ENCODE peak calls at places on chromosomes 5 and 9, in seven cellular contexts. One of them, this sample, is unnamed.

GRCh38 chr9:135516132-135516860 is 4.9 kb upstream of the LCN1 start:
- DNase-seq in IMR-90: no peak
- DNase-seq in A549: no peak
- DNase-seq in SK-N-SH: no peak
- DNase-seq in WTC11: no peak
- DNase-seq in K562: no peak
- DNase-seq in GM12878: no peak
- DNase-seq in this sample: no peak

GRCh38 chr5:62343428-62343827 is 37.4 kb downstream of the KIF2A start:
- DNase-seq in IMR-90: peak
- DNase-seq in A549: no peak
- DNase-seq in SK-N-SH: no peak
- DNase-seq in WTC11: no peak
- DNase-seq in K562: no peak
- DNase-seq in GM12878: no peak
- DNase-seq in this sample: no peak

GRCh38 chr5:113132579-113132978 is 156.0 kb downstream of the DCP2 start:
- DNase-seq in IMR-90: no peak
- DNase-seq in A549: no peak
- DNase-seq in SK-N-SH: no peak
- DNase-seq in WTC11: no peak
- DNase-seq in K562: no peak
- DNase-seq in GM12878: no peak
- DNase-seq in this sample: no peak

GRCh38 chr9:109068764-109069163 is 51.0 kb downstream of the TMEM245 start:
- DNase-seq in IMR-90: no peak
- DNase-seq in A549: no peak
- DNase-seq in SK-N-SH: no peak
- DNase-seq in WTC11: no peak
- DNase-seq in K562: no peak
- DNase-seq in GM12878: no peak
- DNase-seq in this sample: no peak

GRCh38 chr9:92808726-92809451 is 44.3 kb upstream of the BICD2 start:
- DNase-seq in IMR-90: peak
- DNase-seq in A549: peak
- DNase-seq in SK-N-SH: peak
- DNase-seq in WTC11: peak
- DNase-seq in K562: peak
- DNase-seq in GM12878: no peak
- DNase-seq in this sample: peak

GRCh38 chr9:82797539-82797938 is 265.4 kb downstream of the RASEF start:
- DNase-seq in IMR-90: no peak
- DNase-seq in A549: no peak
- DNase-seq in SK-N-SH: no peak
- DNase-seq in WTC11: no peak
- DNase-seq in K562: no peak
- DNase-seq in GM12878: no peak
- DNase-seq in this sample: no peak

GRCh38 chr9:119224431-119224830 is 144.8 kb downstream of the BRINP1 start:
- DNase-seq in IMR-90: no peak
- DNase-seq in A549: no peak
- DNase-seq in SK-N-SH: no peak
- DNase-seq in WTC11: no peak
- DNase-seq in K562: no peak
- DNase-seq in GM12878: no peak
- DNase-seq in this sample: no peak

GRCh38 chr5:111930905-111931461 is 174.0 kb upstream of the NREP start:
- DNase-seq in IMR-90: peak
- DNase-seq in A549: no peak
- DNase-seq in SK-N-SH: no peak
- DNase-seq in WTC11: no peak
- DNase-seq in K562: no peak
- DNase-seq in GM12878: no peak
- DNase-seq in this sample: no peak

GRCh38 chr9:106947097-106947496 is 84.1 kb downstream of the ZNF462 start:
- DNase-seq in IMR-90: peak
- DNase-seq in A549: no peak
- DNase-seq in SK-N-SH: no peak
- DNase-seq in WTC11: no peak
- DNase-seq in K562: no peak
- DNase-seq in GM12878: no peak
- DNase-seq in this sample: no peak

GRCh38 chr5:140595538-140595937 is 30.9 kb downstream of the SLC35A4 start:
- DNase-seq in IMR-90: no peak
- DNase-seq in A549: no peak
- DNase-seq in SK-N-SH: no peak
- DNase-seq in WTC11: no peak
- DNase-seq in K562: no peak
- DNase-seq in GM12878: no peak
- DNase-seq in this sample: no peak

GRCh38 chr5:21807953-21808352 is 1045.2 kb downstream of the CDH12 start:
- DNase-seq in IMR-90: peak
- DNase-seq in A549: no peak
- DNase-seq in SK-N-SH: no peak
- DNase-seq in WTC11: no peak
- DNase-seq in K562: no peak
- DNase-seq in GM12878: no peak
- DNase-seq in this sample: no peak

GRCh38 chr9:131836021-131836420 is 96.1 kb upstream of the RAPGEF1 start:
- DNase-seq in IMR-90: no peak
- DNase-seq in A549: no peak
- DNase-seq in SK-N-SH: no peak
- DNase-seq in WTC11: no peak
- DNase-seq in K562: no peak
- DNase-seq in GM12878: no peak
- DNase-seq in this sample: no peak

GRCh38 chr9:124217839-124218437 is 39.8 kb upstream of the NEK6 start:
- DNase-seq in IMR-90: no peak
- DNase-seq in A549: no peak
- DNase-seq in SK-N-SH: no peak
- DNase-seq in WTC11: no peak
- DNase-seq in K562: no peak
- DNase-seq in GM12878: no peak
- DNase-seq in this sample: no peak

GRCh38 chr9:77816641-77817341 is 168.7 kb upstream of the GNA14 start:
- DNase-seq in IMR-90: peak
- DNase-seq in A549: no peak
- DNase-seq in SK-N-SH: no peak
- DNase-seq in WTC11: no peak
- DNase-seq in K562: no peak
- DNase-seq in GM12878: no peak
- DNase-seq in this sample: no peak

GRCh38 chr9:93111001-93111370 is 15.0 kb downstream of the CARD19 start:
- DNase-seq in IMR-90: no peak
- DNase-seq in A549: no peak
- DNase-seq in SK-N-SH: no peak
- DNase-seq in WTC11: no peak
- DNase-seq in K562: no peak
- DNase-seq in GM12878: no peak
- DNase-seq in this sample: no peak

GRCh38 chr9:75907863-75908262 is 17.4 kb downstream of the PCSK5 start:
- DNase-seq in IMR-90: no peak
- DNase-seq in A549: peak
- DNase-seq in SK-N-SH: no peak
- DNase-seq in WTC11: no peak
- DNase-seq in K562: no peak
- DNase-seq in GM12878: no peak
- DNase-seq in this sample: no peak

GRCh38 chr5:81750308-81751008 is 439 bp downstream of the SSBP2 start:
- DNase-seq in IMR-90: no peak
- DNase-seq in A549: no peak
- DNase-seq in SK-N-SH: peak
- DNase-seq in WTC11: no peak
- DNase-seq in K562: peak
- DNase-seq in GM12878: no peak
- DNase-seq in this sample: no peak

GRCh38 chr9:120187758-120188157 is 392.2 kb downstream of the CDK5RAP2 start:
- DNase-seq in IMR-90: no peak
- DNase-seq in A549: no peak
- DNase-seq in SK-N-SH: no peak
- DNase-seq in WTC11: no peak
- DNase-seq in K562: peak
- DNase-seq in GM12878: no peak
- DNase-seq in this sample: no peak

GRCh38 chr9:121689461-121690157 is 38.2 kb downstream of the DAB2IP start:
- DNase-seq in IMR-90: no peak
- DNase-seq in A549: no peak
- DNase-seq in SK-N-SH: no peak
- DNase-seq in WTC11: no peak
- DNase-seq in K562: no peak
- DNase-seq in GM12878: no peak
- DNase-seq in this sample: no peak

GRCh38 chr9:112790231-112790774 is 39.7 kb downstream of the SNX30 start:
- DNase-seq in IMR-90: no peak
- DNase-seq in A549: no peak
- DNase-seq in SK-N-SH: no peak
- DNase-seq in WTC11: no peak
- DNase-seq in K562: no peak
- DNase-seq in GM12878: no peak
- DNase-seq in this sample: no peak

GRCh38 chr5:87231037-87231808 is 36.5 kb upstream of the RASA1 start:
- DNase-seq in IMR-90: no peak
- DNase-seq in A549: no peak
- DNase-seq in SK-N-SH: no peak
- DNase-seq in WTC11: no peak
- DNase-seq in K562: no peak
- DNase-seq in GM12878: peak
- DNase-seq in this sample: no peak

DNA sequence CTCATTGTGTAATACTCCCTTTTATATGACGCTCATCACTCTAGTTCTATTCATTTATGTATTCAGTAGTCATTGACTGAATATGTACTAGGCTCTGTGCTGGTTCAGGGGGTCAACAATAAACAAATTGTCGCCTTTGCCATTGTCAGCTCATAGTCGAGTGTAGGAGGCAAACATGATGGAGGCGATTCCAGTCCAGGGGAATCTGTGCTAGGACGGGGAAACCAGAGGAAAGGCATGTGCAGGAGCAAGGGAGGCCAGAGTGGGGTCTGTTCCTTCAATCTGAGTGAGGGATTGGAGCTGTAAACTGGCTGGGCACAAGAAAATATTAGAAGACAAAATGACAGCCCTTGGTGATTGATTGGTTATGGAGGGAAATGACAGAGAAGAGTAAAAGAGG is 83.9 kb downstream of the ANGPTL2 start:
- DNase-seq in IMR-90: no peak
- DNase-seq in A549: no peak
- DNase-seq in SK-N-SH: no peak
- DNase-seq in WTC11: no peak
- DNase-seq in K562: no peak
- DNase-seq in GM12878: no peak
- DNase-seq in this sample: no peak
- TF ChIP-seq USF2 in IMR-90: no peak
- TF ChIP-seq USF2 in A549: no peak
- TF ChIP-seq USF2 in SK-N-SH: no peak
- TF ChIP-seq USF2 in WTC11: no peak
- TF ChIP-seq USF2 in K562: no peak
- TF ChIP-seq USF2 in GM12878: no peak
- TF ChIP-seq USF2 in this sample: no peak

DNA sequence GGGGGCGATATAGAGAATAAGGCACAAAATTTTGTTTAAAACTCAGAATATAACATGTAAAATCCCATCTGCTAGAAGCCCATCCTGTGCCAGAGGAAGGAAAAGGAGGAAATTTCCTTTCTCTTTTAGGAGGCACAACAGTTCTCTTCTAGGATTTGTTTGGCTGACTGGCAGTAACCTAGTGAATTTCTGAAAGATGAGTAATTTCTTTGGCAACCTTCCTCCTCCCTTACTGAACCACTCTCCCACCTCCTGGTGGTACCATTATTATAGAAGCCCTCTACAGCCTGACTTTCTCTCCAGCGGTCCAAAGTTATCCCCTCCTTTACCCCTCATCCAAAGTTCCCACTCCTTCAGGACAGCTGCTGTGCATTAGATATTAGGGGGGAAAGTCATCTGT is 18.3 kb downstream of the MOCS2 start:
- DNase-seq in IMR-90: peak
- DNase-seq in A549: no peak
- DNase-seq in SK-N-SH: no peak
- DNase-seq in WTC11: no peak
- DNase-seq in K562: no peak
- DNase-seq in GM12878: no peak
- DNase-seq in this sample: no peak
- TF ChIP-seq USF2 in IMR-90: no peak
- TF ChIP-seq USF2 in A549: no peak
- TF ChIP-seq USF2 in SK-N-SH: no peak
- TF ChIP-seq USF2 in WTC11: no peak
- TF ChIP-seq USF2 in K562: no peak
- TF ChIP-seq USF2 in GM12878: no peak
- TF ChIP-seq USF2 in this sample: no peak

DNA sequence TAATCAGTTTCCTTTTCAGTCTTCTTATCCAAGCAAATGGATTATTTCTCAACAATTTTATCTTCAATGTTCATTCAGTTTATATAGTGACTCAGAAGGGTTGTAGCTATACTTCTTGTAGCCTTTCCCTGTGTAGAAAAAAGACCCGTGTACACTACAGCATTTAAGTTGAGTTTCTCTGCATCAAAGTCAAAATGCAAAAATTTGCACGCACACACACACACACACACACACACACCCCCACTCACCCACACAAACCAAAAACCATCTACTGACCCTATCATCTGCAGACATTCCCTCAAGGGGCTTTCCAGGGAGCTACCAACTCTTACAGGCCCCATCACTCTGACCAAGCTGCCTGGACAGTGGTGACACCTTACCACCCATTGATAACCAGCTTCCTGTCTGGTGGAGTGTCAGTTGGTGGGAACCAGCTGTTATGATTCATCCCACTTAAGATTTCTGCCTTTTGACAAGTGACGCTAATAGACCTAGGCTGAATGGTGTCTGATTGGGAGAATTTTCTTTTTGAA is 12.2 kb upstream of the ELL2 start:
- DNase-seq in IMR-90: peak
- DNase-seq in A549: no peak
- DNase-seq in SK-N-SH: no peak
- DNase-seq in WTC11: no peak
- DNase-seq in K562: peak
- DNase-seq in GM12878: peak
- DNase-seq in this sample: no peak
- TF ChIP-seq USF2 in IMR-90: no peak
- TF ChIP-seq USF2 in A549: no peak
- TF ChIP-seq USF2 in SK-N-SH: no peak
- TF ChIP-seq USF2 in WTC11: no peak
- TF ChIP-seq USF2 in K562: no peak
- TF ChIP-seq USF2 in GM12878: no peak
- TF ChIP-seq USF2 in this sample: no peak

DNA sequence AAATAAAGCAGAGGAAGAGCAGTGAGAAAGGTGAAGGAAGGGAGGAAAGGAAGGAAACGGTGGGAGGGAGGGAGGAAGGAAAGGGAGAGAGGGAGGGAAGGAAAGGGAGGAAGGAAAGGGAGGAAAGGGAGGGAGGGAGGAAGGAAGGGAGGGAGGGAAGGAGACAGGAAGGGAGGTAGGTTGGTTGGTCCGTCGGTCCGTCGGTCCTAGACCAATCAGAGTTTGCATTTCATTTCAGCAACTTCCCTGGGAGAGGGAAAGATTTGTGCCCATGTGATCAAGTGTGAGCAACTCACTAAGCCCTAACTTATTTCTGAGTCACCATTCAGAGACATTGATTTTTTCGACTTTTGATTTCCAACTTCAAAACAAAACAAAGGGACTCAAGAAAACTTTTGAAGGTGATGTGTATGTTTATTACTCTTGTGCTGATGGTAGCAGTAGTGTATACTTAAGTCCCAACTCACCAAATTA is 18.8 kb downstream of the NANS start:
- DNase-seq in IMR-90: peak
- DNase-seq in A549: peak
- DNase-seq in SK-N-SH: no peak
- DNase-seq in WTC11: no peak
- DNase-seq in K562: no peak
- DNase-seq in GM12878: no peak
- DNase-seq in this sample: no peak
- TF ChIP-seq USF2 in IMR-90: peak
- TF ChIP-seq USF2 in A549: peak
- TF ChIP-seq USF2 in SK-N-SH: no peak
- TF ChIP-seq USF2 in WTC11: peak
- TF ChIP-seq USF2 in K562: no peak
- TF ChIP-seq USF2 in GM12878: no peak
- TF ChIP-seq USF2 in this sample: no peak